ENCODE peak calls at places on chromosomes 13 and 19, in four cellular contexts. V is K562, M is GM12878, I is HepG2. U is an unnamed sample.
A peak's percentile ranks its signal among the peaks of the same experiment; 100 is the strongest.

GRCh38 chr13:58452123-58452623 is 820.6 kb downstream of the PCDH17 start:
- DNase-seq in M (no peak), I (peak; percentile 96), V (no peak), U (no peak)

GRCh38 chr19:17473041-17473440 is 2.7 kb downstream of the SLC27A1 start:
- DNase-seq in M (no peak), I (no peak), V (peak; percentile 73), U (no peak)

GRCh38 chr13:106507560-106508274 is 27.7 kb downstream of the EFNB2 start:
- DNase-seq in M (no peak), I (peak; percentile 1), V (peak; percentile 44), U (no peak)

GRCh38 chr19:18156841-18157464 is 4.0 kb downstream of the PIK3R2 start:
- DNase-seq in V (peak; percentile 98), I (peak; percentile 63), M (no peak), U (peak; percentile 62)

GRCh38 chr13:38697628-38698333 is 10.9 kb downstream of the FREM2 start:
- DNase-seq in I (no peak), M (no peak), V (no peak), U (peak; percentile 20)

GRCh38 chr19:41364546-41365391 is 820 bp upstream of the B9D2 start:
- DNase-seq in I (no peak), V (peak; percentile 24), M (no peak), U (no peak)

GRCh38 chr19:9431475-9431874 is 3.9 kb downstream of the ZNF266 start:
- DNase-seq in M (no peak), I (no peak), V (peak; percentile 34), U (no peak)

GRCh38 chr13:30192320-30193093 is 114.8 kb downstream of the KATNAL1 start:
- DNase-seq in V (no peak), I (no peak), M (peak; percentile 21), U (no peak)

GRCh38 chr13:33710924-33711323 is 107.0 kb upstream of the RFC3 start:
- DNase-seq in M (no peak), V (no peak), I (no peak), U (no peak)

GRCh38 chr19:44747739-44748425 is 626 bp upstream of the BCL3 start:
- DNase-seq in M (no peak), I (peak; percentile 50), V (no peak), U (peak; percentile 42)

GRCh38 chr19:3509566-3509989 is 3.5 kb downstream of the FZR1 start:
- DNase-seq in V (peak; percentile 27), M (no peak), I (no peak), U (no peak)

GRCh38 chr19:43463381-43464088 is 1.9 kb downstream of the LYPD3 start:
- DNase-seq in I (peak; percentile 85), V (peak; percentile 96), M (peak; percentile 73), U (peak; percentile 99)

GRCh38 chr19:4543856-4544647 is 4.2 kb upstream of the LRG1 start:
- DNase-seq in M (no peak), I (no peak), V (no peak), U (no peak)

GRCh38 chr19:4609878-4610511 is 29.3 kb upstream of the TNFAIP8L1 start:
- DNase-seq in V (peak; percentile 31), M (no peak), I (no peak), U (no peak)

GRCh38 chr13:32334676-32335075 is 19.4 kb downstream of the BRCA2 start:
- DNase-seq in I (peak; percentile 7), M (no peak), V (no peak), U (no peak)

DNA sequence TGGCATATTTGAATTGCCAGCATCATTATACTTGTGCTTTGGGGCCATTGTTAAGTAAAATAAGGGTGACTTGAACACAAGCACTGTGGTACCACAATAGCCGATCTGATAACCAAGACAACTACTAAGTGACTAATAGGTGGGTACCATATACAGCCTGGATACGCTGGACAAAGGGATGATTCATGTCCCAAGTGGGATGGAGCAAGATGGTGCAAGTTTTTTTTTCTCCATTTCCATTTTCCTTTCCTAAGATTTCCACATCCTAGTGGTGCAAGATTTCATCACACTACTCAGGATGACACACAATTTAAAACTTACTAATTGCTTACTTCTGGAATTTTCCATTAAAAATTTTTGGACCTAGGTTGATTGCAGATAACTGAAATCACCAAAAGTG is 15.1 kb downstream of the BRCA2 start:
- DNase-seq in M (no peak), V (no peak), I (no peak), U (no peak)
- TF ChIP-seq FOXK2 in M (no peak), V (no peak), I (no peak), U (no peak)

DNA sequence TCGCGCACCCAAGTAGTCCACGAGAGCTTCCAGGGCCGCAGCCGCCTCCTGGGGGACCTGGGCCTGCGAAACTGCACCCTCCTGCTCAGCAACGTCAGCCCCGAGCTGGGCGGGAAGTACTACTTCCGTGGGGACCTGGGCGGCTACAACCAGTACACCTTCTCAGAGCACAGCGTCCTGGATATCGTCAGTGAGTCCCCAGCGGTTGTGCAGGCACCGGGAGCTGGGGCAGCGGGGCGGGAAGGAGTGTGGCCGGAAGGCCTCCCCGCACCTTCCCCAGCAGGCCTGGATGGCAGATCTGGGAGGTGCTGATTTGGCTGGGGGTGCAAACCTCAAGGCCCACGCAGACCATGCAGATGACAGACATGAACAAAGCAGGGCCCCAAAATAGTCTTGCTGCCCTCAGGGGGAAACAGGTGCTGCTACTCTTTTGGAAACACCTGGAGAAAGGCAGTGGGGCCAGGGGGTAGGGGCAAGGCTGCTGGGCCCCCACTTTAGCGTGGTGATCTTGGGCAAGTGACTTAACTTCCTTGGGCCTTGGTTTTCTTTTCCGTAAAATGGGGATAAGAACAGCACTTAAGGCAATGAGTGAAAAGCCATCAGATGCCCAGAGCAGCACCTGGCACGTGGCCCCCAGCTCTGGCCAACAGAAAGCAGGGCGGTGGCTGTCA is 4.0 kb downstream of the MAG start:
- DNase-seq in M (no peak), V (peak; percentile 63), I (no peak), U (no peak)
- TF ChIP-seq BHLHE40 in M (no peak), V (no peak), I (no peak), U (no peak)

GRCh38 chr19:2051771-2052704 is 994 bp upstream of the MKNK2 start:
- DNase-seq in M (peak; percentile 72), V (no peak), I (no peak), U (no peak)
- TF ChIP-seq FOXK2 in M (no peak), V (no peak), I (no peak), U (no peak)

GRCh38 chr13:112680741-112681360 is 9.0 kb upstream of the ATP11A start:
- DNase-seq in M (no peak), V (no peak), I (no peak), U (no peak)
- TF ChIP-seq BHLHE40 in M (no peak), V (no peak), I (no peak), U (no peak)

GRCh38 chr19:16135410-16136127 is 7.9 kb upstream of the HSH2D start:
- DNase-seq in M (no peak), V (no peak), I (no peak), U (no peak)

GRCh38 chr19:16136185-16137067 is 7.1 kb upstream of the HSH2D start:
- DNase-seq in V (no peak), I (no peak), M (no peak), U (no peak)

GRCh38 chr19:16133818-16134217 is 9.7 kb upstream of the HSH2D start:
- DNase-seq in M (no peak), I (no peak), V (no peak), U (no peak)

GRCh38 chr19:16131648-16132047 is 11.8 kb upstream of the HSH2D start:
- DNase-seq in M (no peak), I (no peak), V (no peak), U (no peak)

GRCh38 chr19:16134510-16134909 is 9.0 kb upstream of the HSH2D start:
- DNase-seq in I (no peak), V (no peak), M (peak; percentile 72), U (no peak)
- TF ChIP-seq FOXK2 in I (no peak), V (no peak), M (no peak), U (no peak)

U was measured in HEK293T.